ENCODE peak calls at places on chromosomes 1 and 21, in nine cellular contexts. B is activated naive CD8-positive, alpha-beta T cell treated with anti-CD3 and anti-CD28 coated beads, Interleukin-2, amount 50 U/mL, for 16 hours; M is activated T-cell treated with anti-CD3 and anti-CD28 coated beads, Interleukin-2, amount 50 U/mL, for 48 hours; U is IMR-90; R is COLO829; T is globus pallidus; H is CD4-positive, CD25-positive, alpha-beta regulatory T cell; A is MM.1S; O is GM03348. F is an unnamed sample.

GRCh38 chr1:188244681-188245080 is 1415.9 kb downstream of the PLA2G4A start:
- DNase-seq in B (no peak), M (no peak), U (no peak), R (no peak), T (no peak), H (no peak), A (no peak), O (no peak), F (no peak)

GRCh38 chr1:247331172-247331525 is 518 bp downstream of the ZNF496 start:
- DNase-seq in B (peak; percentile 46), M (peak; percentile 85), U (peak; percentile 78), R (peak; percentile 89), T (peak; percentile 27), H (peak; percentile 50), A (peak; percentile 89), O (peak; percentile 93), F (peak; percentile 63)

GRCh38 chr1:78038491-78038939 is 7.3 kb upstream of the GIPC2 start:
- DNase-seq in B (no peak), M (no peak), U (peak; percentile 83), R (no peak), T (no peak), H (no peak), A (no peak), O (no peak), F (no peak)

GRCh38 chr1:11350265-11350664 is 77.3 kb downstream of the UBIAD1 start:
- DNase-seq in B (no peak), M (no peak), U (no peak), R (no peak), T (no peak), H (no peak), A (no peak), O (no peak), F (no peak)

GRCh38 chr1:48943826-48944225 is 167.1 kb upstream of the BEND5 start:
- DNase-seq in B (no peak), M (no peak), U (no peak), R (no peak), T (no peak), H (no peak), A (no peak), O (no peak), F (no peak)

GRCh38 chr1:108107658-108108057 is 92.5 kb downstream of the SLC25A24 start:
- DNase-seq in B (peak; percentile 11), M (peak; percentile 65), U (peak; percentile 74), R (no peak), T (no peak), H (no peak), A (no peak), O (peak; percentile 50), F (no peak)

GRCh38 chr1:121587777-121588176 is 403.0 kb downstream of the SRGAP2C start:
- DNase-seq in B (no peak), M (no peak), U (no peak), R (no peak), T (no peak), H (no peak), A (no peak), O (peak; percentile 34), F (no peak)

GRCh38 chr21:37675202-37675801 is 241.0 kb downstream of the KCNJ6 start:
- DNase-seq in B (no peak), M (peak; percentile 78), U (peak; percentile 38), R (peak; percentile 40), T (peak; percentile 23), H (peak; percentile 29), A (peak; percentile 82), O (peak; percentile 81), F (peak; percentile 37)

GRCh38 chr1:183139281-183139942 is 46.7 kb upstream of the LAMC2 start:
- DNase-seq in B (no peak), M (no peak), U (peak; percentile 67), R (peak; percentile 19), T (no peak), H (no peak), A (no peak), O (peak; percentile 55), F (no peak)

GRCh38 chr1:24981632-24982007 is 51.5 kb upstream of the RUNX3 start:
- DNase-seq in B (no peak), M (peak; percentile 68), U (no peak), R (no peak), T (no peak), H (no peak), A (no peak), O (no peak), F (peak; percentile 40)

GRCh38 chr1:5099558-5099957 is 445.1 kb downstream of the AJAP1 start:
- DNase-seq in B (no peak), M (no peak), U (no peak), R (no peak), T (no peak), H (no peak), A (no peak), O (no peak), F (no peak)

GRCh38 chr1:27596261-27596660 is 7.7 kb downstream of the AHDC1 start:
- DNase-seq in B (no peak), M (no peak), U (no peak), R (no peak), T (no peak), H (no peak), A (no peak), O (no peak), F (no peak)

GRCh38 chr1:204320413-204320812 is 39.3 kb downstream of the PLEKHA6 start:
- DNase-seq in B (no peak), M (peak; percentile 32), U (peak; percentile 91), R (no peak), T (no peak), H (no peak), A (no peak), O (peak; percentile 43), F (no peak)

GRCh38 chr1:53368314-53369033 is 40.6 kb upstream of the LRP8 start:
- DNase-seq in B (no peak), M (no peak), U (no peak), R (no peak), T (peak; percentile 17), H (no peak), A (no peak), O (no peak), F (no peak)

GRCh38 chr1:6205849-6206845 is at the start of gene RNF207:
- DNase-seq in B (no peak), M (peak; percentile 84), U (peak; percentile 47), R (no peak), T (no peak), H (peak; percentile 30), A (peak; percentile 65), O (peak; percentile 75), F (no peak)

GRCh38 chr21:36608251-36608650 is 90.7 kb upstream of the SIM2 start:
- DNase-seq in B (no peak), M (no peak), U (no peak), R (no peak), T (no peak), H (no peak), A (peak; percentile 5), O (no peak), F (no peak)

GRCh38 chr1:246798606-246799496 is 74.6 kb downstream of the SCCPDH start:
- DNase-seq in B (no peak), M (no peak), U (no peak), R (no peak), T (no peak), H (no peak), A (no peak), O (no peak), F (no peak)

GRCh38 chr1:168431882-168432281 is 111.9 kb downstream of the XCL2 start:
- DNase-seq in B (no peak), M (no peak), U (no peak), R (no peak), T (no peak), H (no peak), A (no peak), O (no peak), F (no peak)

GRCh38 chr1:29356663-29357062 is 120.3 kb downstream of the PTPRU start:
- DNase-seq in B (no peak), M (no peak), U (no peak), R (no peak), T (no peak), H (no peak), A (no peak), O (no peak), F (no peak)

GRCh38 chr1:201653883-201654282 is 115.0 kb downstream of the NAV1 start:
- DNase-seq in B (no peak), M (no peak), U (no peak), R (no peak), T (no peak), H (no peak), A (no peak), O (no peak), F (no peak)

GRCh38 chr21:32844076-32844475 is 72.5 kb upstream of the PAXBP1 start:
- DNase-seq in B (no peak), M (no peak), U (no peak), R (no peak), T (no peak), H (no peak), A (no peak), O (no peak), F (no peak)

GRCh38 chr1:14901371-14901954 is 252.1 kb upstream of the TMEM51 start:
- DNase-seq in B (no peak), M (no peak), U (no peak), R (no peak), T (no peak), H (no peak), A (no peak), O (no peak), F (no peak)

GRCh38 chr1:155219592-155220031 is 11.1 kb downstream of the MTX1 start:
- DNase-seq in B (no peak), M (peak; percentile 55), U (no peak), R (no peak), T (peak; percentile 75), H (no peak), A (no peak), O (no peak), F (no peak)

GRCh38 chr1:203308205-203309114 is 3.1 kb downstream of the BTG2 start:
- DNase-seq in B (no peak), M (no peak), U (no peak), R (no peak), T (no peak), H (peak; percentile 38), A (no peak), O (no peak), F (no peak)

GRCh38 chr1:109402025-109402424 is 4.3 kb upstream of the SORT1 start:
- DNase-seq in B (no peak), M (no peak), U (no peak), R (no peak), T (no peak), H (no peak), A (no peak), O (no peak), F (no peak)

GRCh38 chr1:26160527-26161407 is 1.9 kb downstream of the FAM110D start:
- DNase-seq in B (no peak), M (no peak), U (no peak), R (no peak), T (no peak), H (no peak), A (no peak), O (no peak), F (no peak)

GRCh38 chr21:41918561-41919358 is 35.1 kb downstream of the C2CD2 start:
- DNase-seq in B (no peak), M (no peak), U (no peak), R (no peak), T (no peak), H (no peak), A (no peak), O (no peak), F (no peak)

GRCh38 chr1:27527223-27527856 is 37.4 kb upstream of the WASF2 start:
- DNase-seq in B (no peak), M (peak; percentile 51), U (peak; percentile 85), R (no peak), T (no peak), H (peak; percentile 78), A (no peak), O (no peak), F (peak; percentile 32)

GRCh38 chr1:245310605-245311531 is 156.1 kb downstream of the KIF26B start:
- DNase-seq in B (no peak), M (peak; percentile 27), U (no peak), R (no peak), T (peak; percentile 50), H (no peak), A (no peak), O (peak; percentile 45), F (no peak)

GRCh38 chr1:220878223-220879081 is 791 bp upstream of the HLX start:
- DNase-seq in B (no peak), M (no peak), U (no peak), R (no peak), T (peak; percentile 18), H (no peak), A (no peak), O (no peak), F (no peak)

GRCh38 chr1:55893155-55893554 is 678.0 kb upstream of the USP24 start:
- DNase-seq in B (no peak), M (no peak), U (peak; percentile 61), R (peak; percentile 36), T (no peak), H (no peak), A (peak; percentile 71), O (no peak), F (peak; percentile 37)

F was measured in Jurkat, Clone E6-1.